ENCODE peak calls at places on chromosome 15, in seven cellular contexts. O is amygdala; A is naive thymus-derived CD8-positive, alpha-beta T cell; X is AG10803; T is T-helper 1 cell; Q is caudate nucleus; H is cortex of kidney. I is an unnamed sample.

GRCh38 chr15:73922186-73923151 is 3.8 kb upstream of the LOXL1 start:
- DNase-seq in O (no peak), A (no peak), X (peak), T (no peak), Q (no peak), H (no peak), I (no peak)

GRCh38 chr15:66940368-66940767 is 125.0 kb upstream of the SMAD3 start:
- DNase-seq in O (no peak), A (no peak), X (no peak), T (peak), Q (no peak), H (no peak), I (no peak)

GRCh38 chr15:67180514-67181191 is 73.8 kb downstream of the AAGAB start:
- DNase-seq in O (no peak), A (no peak), X (no peak), T (no peak), Q (no peak), H (no peak), I (no peak)

GRCh38 chr15:49215768-49216739 is 46.0 kb downstream of the GALK2 start:
- DNase-seq in O (no peak), A (no peak), X (no peak), T (no peak), Q (no peak), H (no peak), I (no peak)

GRCh38 chr15:66655997-66656396 is 46.0 kb upstream of the SMAD6 start:
- DNase-seq in O (no peak), A (no peak), X (no peak), T (no peak), Q (no peak), H (no peak), I (no peak)

GRCh38 chr15:67240235-67241131 is 14.0 kb downstream of the AAGAB start:
- DNase-seq in O (no peak), A (no peak), X (no peak), T (peak), Q (no peak), H (no peak), I (no peak)

GRCh38 chr15:62559049-62559733 is 394.1 kb upstream of the C2CD4B start:
- DNase-seq in O (no peak), A (no peak), X (peak), T (no peak), Q (no peak), H (no peak), I (no peak)

GRCh38 chr15:98000249-98001203 is 40.0 kb downstream of the ARRDC4 start:
- DNase-seq in O (no peak), A (no peak), X (peak), T (no peak), Q (no peak), H (no peak), I (no peak)

GRCh38 chr15:69579950-69580618 is 127.5 kb downstream of the RPLP1 start:
- DNase-seq in O (no peak), A (no peak), X (no peak), T (no peak), Q (no peak), H (no peak), I (no peak)

GRCh38 chr15:58357529-58358476 is 74.0 kb upstream of the LIPC start:
- DNase-seq in O (no peak), A (peak), X (no peak), T (peak), Q (no peak), H (no peak), I (no peak)

GRCh38 chr15:83170474-83171165 is 37.0 kb downstream of the HDGFL3 start:
- DNase-seq in O (no peak), A (no peak), X (peak), T (no peak), Q (no peak), H (no peak), I (no peak)

GRCh38 chr15:63595688-63596087 is 1.5 kb upstream of the FBXL22 start:
- DNase-seq in O (no peak), A (no peak), X (no peak), T (no peak), Q (no peak), H (no peak), I (no peak)

GRCh38 chr15:26382416-26383086 is 390.3 kb downstream of the GABRB3 start:
- DNase-seq in O (no peak), A (no peak), X (no peak), T (no peak), Q (no peak), H (no peak), I (no peak)

GRCh38 chr15:46450112-46450809 is 815.4 kb downstream of the SQOR start:
- DNase-seq in O (no peak), A (no peak), X (no peak), T (no peak), Q (no peak), H (no peak), I (no peak)

GRCh38 chr15:63979227-63979793 is 67.0 kb downstream of the DAPK2 start:
- DNase-seq in O (no peak), A (no peak), X (no peak), T (no peak), Q (no peak), H (no peak), I (no peak)

GRCh38 chr15:52020253-52021085 is 1.4 kb downstream of the MAPK6 start:
- DNase-seq in O (no peak), A (no peak), X (peak), T (no peak), Q (no peak), H (no peak), I (no peak)

GRCh38 chr15:49415638-49416037 is 7.4 kb upstream of the FGF7 start:
- DNase-seq in O (no peak), A (no peak), X (peak), T (no peak), Q (no peak), H (no peak), I (no peak)

GRCh38 chr15:40767838-40768491 is 1.8 kb upstream of the C15orf62 start:
- DNase-seq in O (no peak), A (no peak), X (no peak), T (no peak), Q (no peak), H (no peak), I (no peak)

GRCh38 chr15:83018477-83018876 is 7.0 kb upstream of the C15orf40 start:
- DNase-seq in O (no peak), A (no peak), X (no peak), T (no peak), Q (no peak), H (no peak), I (no peak)

GRCh38 chr15:99503411-99503810 is 62.4 kb upstream of the MEF2A start:
- DNase-seq in O (no peak), A (no peak), X (no peak), T (no peak), Q (no peak), H (no peak), I (no peak)

GRCh38 chr15:74519311-74519710 is 21.7 kb upstream of the ARID3B start:
- DNase-seq in O (no peak), A (no peak), X (no peak), T (no peak), Q (no peak), H (no peak), I (no peak)

GRCh38 chr15:78914027-78914764 is 30.6 kb downstream of the CTSH start:
- DNase-seq in O (no peak), A (no peak), X (peak), T (no peak), Q (no peak), H (no peak), I (no peak)

GRCh38 chr15:67997996-67998395 is 56.1 kb upstream of the PIAS1 start:
- DNase-seq in O (no peak), A (no peak), X (peak), T (no peak), Q (no peak), H (no peak), I (no peak)

GRCh38 chr15:66692808-66693596 is 9.0 kb upstream of the SMAD6 start:
- DNase-seq in O (no peak), A (no peak), X (no peak), T (peak), Q (no peak), H (no peak), I (no peak)

GRCh38 chr15:80893777-80894176 is 95.8 kb downstream of the MESD start:
- DNase-seq in O (no peak), A (no peak), X (peak), T (no peak), Q (no peak), H (no peak), I (no peak)

I was measured in substantia nigra.